ENCODE peak calls at places on chromosomes 4 and X, in four cellular contexts. S is HFF-Myc, H is choroid plexus epithelial cell, Q is H4. V is an unnamed sample.

GRCh38 chr4:23889814-23890269 is at the start of gene PPARGC1A:
- DNase-seq in H (peak; percentile 39), S (no peak), Q (peak; percentile 71), V (no peak)

GRCh38 chrX:118074086-118074485 is 42.5 kb downstream of the KLHL13 start:
- DNase-seq in Q (no peak), H (no peak), S (no peak), V (no peak)

GRCh38 chrX:18983711-18984380 is at the start of gene PHKA2:
- DNase-seq in Q (peak; percentile 25), S (no peak), H (no peak), V (peak; percentile 43)

GRCh38 chr4:15188581-15189539 is 186.6 kb downstream of the CPEB2 start:
- DNase-seq in Q (no peak), S (no peak), H (no peak), V (no peak)

GRCh38 chrX:103073442-103073841 is 9.5 kb upstream of the BEX1 start:
- DNase-seq in Q (no peak), S (no peak), H (peak; percentile 17), V (no peak)

GRCh38 chr4:71974681-71975080 is 57.1 kb upstream of the NPFFR2 start:
- DNase-seq in H (peak; percentile 13), S (no peak), Q (peak; percentile 49), V (peak; percentile 14)

GRCh38 chr4:21136231-21136630 is 436.0 kb downstream of the PACRGL start:
- DNase-seq in H (no peak), Q (no peak), S (no peak), V (no peak)

GRCh38 chr4:5524451-5524850 is 183.9 kb downstream of the EVC2 start:
- DNase-seq in H (no peak), S (no peak), Q (no peak), V (no peak)

GRCh38 chrX:24479924-24480722 is 15.0 kb downstream of the PDK3 start:
- DNase-seq in S (no peak), Q (peak; percentile 93), H (no peak), V (peak; percentile 58)

GRCh38 chr4:176193898-176194297 is 1.5 kb downstream of the SPATA4 start:
- DNase-seq in Q (peak; percentile 13), S (no peak), H (peak; percentile 17), V (no peak)

GRCh38 chr4:17493629-17494028 is 18.3 kb downstream of the QDPR start:
- DNase-seq in S (no peak), Q (no peak), H (no peak), V (no peak)

GRCh38 chrX:134725103-134725690 is 66.9 kb upstream of the PLAC1 start:
- DNase-seq in S (no peak), H (no peak), Q (no peak), V (no peak)

V was measured in PC-9.